ENCODE peak calls at places on chromosomes 11 and 22, in ten cellular contexts. One of them, this sample, is unnamed.

GRCh38 chr22:22037740-22038139 is 55.2 kb upstream of the TOP3B start:
- DNase-seq in cardiac muscle cell: peak; percentile 50
- DNase-seq in testis: no peak
- DNase-seq in GM23338: no peak
- DNase-seq in left ventricle myocardium inferior: no peak
- DNase-seq in transverse colon: no peak
- DNase-seq in CD4-positive, alpha-beta T cell: no peak
- DNase-seq in stomach: no peak
- DNase-seq in choroid plexus epithelial cell: peak; percentile 82
- DNase-seq in HFF-Myc: no peak
- DNase-seq in this sample: peak; percentile 26

GRCh38 chr22:19292262-19293230 is 1.0 kb upstream of the CLTCL1 start:
- DNase-seq in cardiac muscle cell: peak; percentile 53
- DNase-seq in testis: peak; percentile 46
- DNase-seq in GM23338: no peak
- DNase-seq in left ventricle myocardium inferior: peak; percentile 15
- DNase-seq in transverse colon: peak; percentile 18
- DNase-seq in CD4-positive, alpha-beta T cell: no peak
- DNase-seq in stomach: no peak
- DNase-seq in choroid plexus epithelial cell: no peak
- DNase-seq in HFF-Myc: no peak
- DNase-seq in this sample: peak; percentile 60

GRCh38 chr22:22248878-22249277 is 4.3 kb downstream of the VPREB1 start:
- DNase-seq in cardiac muscle cell: no peak
- DNase-seq in testis: no peak
- DNase-seq in GM23338: no peak
- DNase-seq in left ventricle myocardium inferior: no peak
- DNase-seq in transverse colon: no peak
- DNase-seq in CD4-positive, alpha-beta T cell: no peak
- DNase-seq in stomach: no peak
- DNase-seq in choroid plexus epithelial cell: no peak
- DNase-seq in HFF-Myc: no peak
- DNase-seq in this sample: no peak

GRCh38 chr11:1297576-1298473 is 11.6 kb downstream of the TOLLIP start:
- DNase-seq in cardiac muscle cell: no peak
- DNase-seq in testis: peak; percentile 16
- DNase-seq in GM23338: no peak
- DNase-seq in left ventricle myocardium inferior: no peak
- DNase-seq in transverse colon: peak; percentile 35
- DNase-seq in CD4-positive, alpha-beta T cell: no peak
- DNase-seq in stomach: peak; percentile 72
- DNase-seq in choroid plexus epithelial cell: no peak
- DNase-seq in HFF-Myc: no peak
- DNase-seq in this sample: no peak

GRCh38 chr22:22720201-22720723 is 75.8 kb downstream of the GGTLC2 start:
- DNase-seq in cardiac muscle cell: peak; percentile 75
- DNase-seq in testis: peak; percentile 51
- DNase-seq in GM23338: peak; percentile 77
- DNase-seq in left ventricle myocardium inferior: no peak
- DNase-seq in transverse colon: peak; percentile 35
- DNase-seq in CD4-positive, alpha-beta T cell: no peak
- DNase-seq in stomach: no peak
- DNase-seq in choroid plexus epithelial cell: peak; percentile 79
- DNase-seq in HFF-Myc: peak; percentile 21
- DNase-seq in this sample: peak; percentile 48

GRCh38 chr11:5228124-5228523 is 1.3 kb upstream of the HBB start:
- DNase-seq in cardiac muscle cell: no peak
- DNase-seq in testis: no peak
- DNase-seq in GM23338: no peak
- DNase-seq in left ventricle myocardium inferior: no peak
- DNase-seq in transverse colon: no peak
- DNase-seq in CD4-positive, alpha-beta T cell: no peak
- DNase-seq in stomach: no peak
- DNase-seq in choroid plexus epithelial cell: no peak
- DNase-seq in HFF-Myc: no peak
- DNase-seq in this sample: no peak

GRCh38 chr11:16011396-16011795 is 344.9 kb downstream of the SOX6 start:
- DNase-seq in cardiac muscle cell: no peak
- DNase-seq in testis: no peak
- DNase-seq in GM23338: no peak
- DNase-seq in left ventricle myocardium inferior: no peak
- DNase-seq in transverse colon: no peak
- DNase-seq in CD4-positive, alpha-beta T cell: no peak
- DNase-seq in stomach: no peak
- DNase-seq in choroid plexus epithelial cell: no peak
- DNase-seq in HFF-Myc: no peak
- DNase-seq in this sample: no peak

GRCh38 chr11:125236072-125236825 is 71.7 kb downstream of the PKNOX2 start:
- DNase-seq in cardiac muscle cell: no peak
- DNase-seq in testis: no peak
- DNase-seq in GM23338: peak; percentile 63
- DNase-seq in left ventricle myocardium inferior: no peak
- DNase-seq in transverse colon: no peak
- DNase-seq in CD4-positive, alpha-beta T cell: no peak
- DNase-seq in stomach: no peak
- DNase-seq in choroid plexus epithelial cell: no peak
- DNase-seq in HFF-Myc: no peak
- DNase-seq in this sample: no peak

GRCh38 chr11:19240420-19241259 is at the start of gene E2F8:
- DNase-seq in cardiac muscle cell: peak; percentile 95
- DNase-seq in testis: peak; percentile 95
- DNase-seq in GM23338: peak; percentile 97
- DNase-seq in left ventricle myocardium inferior: peak; percentile 91
- DNase-seq in transverse colon: peak; percentile 96
- DNase-seq in CD4-positive, alpha-beta T cell: peak; percentile 58
- DNase-seq in stomach: peak; percentile 91
- DNase-seq in choroid plexus epithelial cell: peak; percentile 94
- DNase-seq in HFF-Myc: peak; percentile 78
- DNase-seq in this sample: peak; percentile 94
- TF ChIP-seq CTCF in cardiac muscle cell: no peak
- TF ChIP-seq CTCF in testis: no peak
- TF ChIP-seq CTCF in GM23338: no peak
- TF ChIP-seq CTCF in left ventricle myocardium inferior: no peak
- TF ChIP-seq CTCF in transverse colon: no peak
- TF ChIP-seq CTCF in CD4-positive, alpha-beta T cell: no peak
- TF ChIP-seq CTCF in stomach: no peak
- TF ChIP-seq CTCF in choroid plexus epithelial cell: no peak
- TF ChIP-seq CTCF in HFF-Myc: no peak
- TF ChIP-seq CTCF in this sample: no peak

GRCh38 chr11:100689141-100689540 is 2.1 kb downstream of the ARHGAP42 start:
- DNase-seq in cardiac muscle cell: peak; percentile 21
- DNase-seq in testis: no peak
- DNase-seq in GM23338: no peak
- DNase-seq in left ventricle myocardium inferior: no peak
- DNase-seq in transverse colon: no peak
- DNase-seq in CD4-positive, alpha-beta T cell: no peak
- DNase-seq in stomach: no peak
- DNase-seq in choroid plexus epithelial cell: peak; percentile 41
- DNase-seq in HFF-Myc: no peak
- DNase-seq in this sample: no peak

GRCh38 chr11:100684101-100685065 is 2.7 kb upstream of the ARHGAP42 start:
- DNase-seq in cardiac muscle cell: no peak
- DNase-seq in testis: no peak
- DNase-seq in GM23338: no peak
- DNase-seq in left ventricle myocardium inferior: no peak
- DNase-seq in transverse colon: no peak
- DNase-seq in CD4-positive, alpha-beta T cell: no peak
- DNase-seq in stomach: no peak
- DNase-seq in choroid plexus epithelial cell: no peak
- DNase-seq in HFF-Myc: no peak
- DNase-seq in this sample: no peak

GRCh38 chr11:100687032-100687629 is at the start of gene ARHGAP42:
- DNase-seq in cardiac muscle cell: peak; percentile 79
- DNase-seq in testis: peak; percentile 78
- DNase-seq in GM23338: peak; percentile 92
- DNase-seq in left ventricle myocardium inferior: peak; percentile 72
- DNase-seq in transverse colon: peak; percentile 77
- DNase-seq in CD4-positive, alpha-beta T cell: no peak
- DNase-seq in stomach: peak; percentile 70
- DNase-seq in choroid plexus epithelial cell: peak; percentile 63
- DNase-seq in HFF-Myc: no peak
- DNase-seq in this sample: peak; percentile 81

GRCh38 chr11:100686476-100686875 is 612 bp upstream of the ARHGAP42 start:
- DNase-seq in cardiac muscle cell: no peak
- DNase-seq in testis: no peak
- DNase-seq in GM23338: peak; percentile 73
- DNase-seq in left ventricle myocardium inferior: no peak
- DNase-seq in transverse colon: no peak
- DNase-seq in CD4-positive, alpha-beta T cell: no peak
- DNase-seq in stomach: no peak
- DNase-seq in choroid plexus epithelial cell: no peak
- DNase-seq in HFF-Myc: no peak
- DNase-seq in this sample: no peak

DNA sequence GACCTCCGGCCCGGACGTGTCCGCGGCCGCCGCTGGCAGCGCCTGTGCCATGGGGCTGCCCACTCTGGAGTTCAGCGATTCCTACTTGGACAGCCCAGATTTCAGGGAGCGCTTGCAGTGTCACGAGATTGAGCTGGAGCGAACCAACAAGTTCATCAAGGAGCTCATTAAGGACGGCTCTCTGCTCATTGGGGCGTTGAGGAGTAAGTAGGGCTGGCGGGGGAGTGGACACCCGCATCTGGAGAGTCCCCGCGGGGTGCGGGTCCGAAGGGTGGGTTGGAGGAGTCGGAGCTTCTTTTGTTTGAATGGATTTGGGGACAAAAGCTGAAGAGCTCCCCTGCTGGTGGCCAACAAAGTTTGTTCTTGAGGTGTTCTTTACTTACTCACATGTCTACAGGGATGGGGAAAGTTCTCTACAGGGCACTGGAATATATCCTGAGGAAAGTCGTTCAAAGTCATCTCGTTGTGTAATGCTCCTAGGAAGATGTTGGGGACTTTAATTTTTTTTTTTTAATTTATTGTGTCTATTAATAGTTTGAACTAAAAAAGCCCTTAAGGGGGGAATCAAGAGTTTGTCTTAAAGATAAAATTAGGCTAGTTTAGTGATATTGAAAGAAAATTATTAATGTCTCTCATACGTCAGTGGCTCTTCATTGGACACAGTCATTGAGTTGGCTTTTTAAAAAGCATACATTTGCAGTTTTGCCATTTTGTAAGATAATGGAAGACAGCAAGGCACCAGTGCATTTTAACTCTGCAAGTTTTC is 725 bp downstream of the ARHGAP42 start:
- DNase-seq in cardiac muscle cell: peak; percentile 86
- DNase-seq in testis: peak; percentile 75
- DNase-seq in GM23338: peak; percentile 93
- DNase-seq in left ventricle myocardium inferior: peak; percentile 31
- DNase-seq in transverse colon: peak; percentile 65
- DNase-seq in CD4-positive, alpha-beta T cell: no peak
- DNase-seq in stomach: peak; percentile 48
- DNase-seq in choroid plexus epithelial cell: peak; percentile 87
- DNase-seq in HFF-Myc: peak; percentile 52
- DNase-seq in this sample: peak; percentile 88
- TF ChIP-seq CTCF in cardiac muscle cell: peak; percentile 71
- TF ChIP-seq CTCF in testis: peak; percentile 70
- TF ChIP-seq CTCF in GM23338: peak; percentile 68
- TF ChIP-seq CTCF in left ventricle myocardium inferior: peak; percentile 75
- TF ChIP-seq CTCF in transverse colon: peak; percentile 63
- TF ChIP-seq CTCF in CD4-positive, alpha-beta T cell: no peak
- TF ChIP-seq CTCF in stomach: no peak
- TF ChIP-seq CTCF in choroid plexus epithelial cell: peak; percentile 78
- TF ChIP-seq CTCF in HFF-Myc: peak; percentile 73
- TF ChIP-seq CTCF in this sample: peak; percentile 76

DNA sequence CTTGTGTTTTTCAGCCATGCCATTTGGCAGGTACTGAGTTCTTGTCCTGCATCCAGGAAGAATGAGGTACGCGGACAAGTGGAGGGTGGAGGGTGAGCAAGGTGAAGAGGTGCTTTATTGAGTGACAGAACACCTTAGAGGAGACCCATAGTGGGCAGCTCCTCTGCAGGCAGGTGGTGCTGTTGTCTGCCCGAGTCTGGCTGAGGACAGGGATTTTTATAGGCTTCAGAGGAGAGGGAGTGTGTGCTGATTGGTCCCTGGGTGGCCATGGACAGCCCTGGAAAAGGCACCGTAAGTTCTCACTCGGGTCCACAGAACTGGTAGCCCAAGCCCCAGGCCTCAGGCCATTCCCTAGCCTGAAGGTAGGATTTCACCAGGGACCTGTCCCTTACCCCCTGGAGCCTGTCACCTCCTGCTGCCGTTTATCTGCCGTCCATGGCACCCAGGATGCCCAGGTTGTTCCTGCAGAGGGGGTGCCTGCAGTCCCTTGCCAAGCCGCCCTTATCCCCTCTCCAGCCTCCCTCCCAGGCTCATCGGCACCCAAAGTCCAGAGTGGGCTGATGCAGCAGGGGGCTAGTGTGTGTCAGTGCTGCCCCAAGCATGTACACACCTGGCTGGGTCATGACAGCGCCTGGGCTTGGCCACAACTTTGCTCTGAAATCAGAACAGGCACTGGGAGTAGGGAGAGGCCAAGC is 213.6 kb downstream of the LRRC4C start:
- DNase-seq in cardiac muscle cell: no peak
- DNase-seq in testis: no peak
- DNase-seq in GM23338: peak; percentile 22
- DNase-seq in left ventricle myocardium inferior: no peak
- DNase-seq in transverse colon: no peak
- DNase-seq in CD4-positive, alpha-beta T cell: no peak
- DNase-seq in stomach: no peak
- DNase-seq in choroid plexus epithelial cell: no peak
- DNase-seq in HFF-Myc: no peak
- DNase-seq in this sample: no peak
- TF ChIP-seq CTCF in cardiac muscle cell: no peak
- TF ChIP-seq CTCF in testis: no peak
- TF ChIP-seq CTCF in GM23338: peak; percentile 22
- TF ChIP-seq CTCF in left ventricle myocardium inferior: peak; percentile 52
- TF ChIP-seq CTCF in transverse colon: no peak
- TF ChIP-seq CTCF in CD4-positive, alpha-beta T cell: no peak
- TF ChIP-seq CTCF in stomach: no peak
- TF ChIP-seq CTCF in choroid plexus epithelial cell: no peak
- TF ChIP-seq CTCF in HFF-Myc: no peak
- TF ChIP-seq CTCF in this sample: no peak

GRCh38 chr11:129894281-129895125 is 875 bp downstream of the NFRKB start:
- DNase-seq in cardiac muscle cell: peak; percentile 2
- DNase-seq in testis: no peak
- DNase-seq in GM23338: no peak
- DNase-seq in left ventricle myocardium inferior: no peak
- DNase-seq in transverse colon: no peak
- DNase-seq in CD4-positive, alpha-beta T cell: no peak
- DNase-seq in stomach: no peak
- DNase-seq in choroid plexus epithelial cell: peak; percentile 13
- DNase-seq in HFF-Myc: no peak
- DNase-seq in this sample: peak; percentile 5

GRCh38 chr11:129896062-129896461 is 684 bp upstream of the NFRKB start:
- DNase-seq in cardiac muscle cell: no peak
- DNase-seq in testis: peak; percentile 34
- DNase-seq in GM23338: peak; percentile 27
- DNase-seq in left ventricle myocardium inferior: no peak
- DNase-seq in transverse colon: no peak
- DNase-seq in CD4-positive, alpha-beta T cell: no peak
- DNase-seq in stomach: no peak
- DNase-seq in choroid plexus epithelial cell: peak; percentile 2
- DNase-seq in HFF-Myc: no peak
- DNase-seq in this sample: peak; percentile 2

DNA sequence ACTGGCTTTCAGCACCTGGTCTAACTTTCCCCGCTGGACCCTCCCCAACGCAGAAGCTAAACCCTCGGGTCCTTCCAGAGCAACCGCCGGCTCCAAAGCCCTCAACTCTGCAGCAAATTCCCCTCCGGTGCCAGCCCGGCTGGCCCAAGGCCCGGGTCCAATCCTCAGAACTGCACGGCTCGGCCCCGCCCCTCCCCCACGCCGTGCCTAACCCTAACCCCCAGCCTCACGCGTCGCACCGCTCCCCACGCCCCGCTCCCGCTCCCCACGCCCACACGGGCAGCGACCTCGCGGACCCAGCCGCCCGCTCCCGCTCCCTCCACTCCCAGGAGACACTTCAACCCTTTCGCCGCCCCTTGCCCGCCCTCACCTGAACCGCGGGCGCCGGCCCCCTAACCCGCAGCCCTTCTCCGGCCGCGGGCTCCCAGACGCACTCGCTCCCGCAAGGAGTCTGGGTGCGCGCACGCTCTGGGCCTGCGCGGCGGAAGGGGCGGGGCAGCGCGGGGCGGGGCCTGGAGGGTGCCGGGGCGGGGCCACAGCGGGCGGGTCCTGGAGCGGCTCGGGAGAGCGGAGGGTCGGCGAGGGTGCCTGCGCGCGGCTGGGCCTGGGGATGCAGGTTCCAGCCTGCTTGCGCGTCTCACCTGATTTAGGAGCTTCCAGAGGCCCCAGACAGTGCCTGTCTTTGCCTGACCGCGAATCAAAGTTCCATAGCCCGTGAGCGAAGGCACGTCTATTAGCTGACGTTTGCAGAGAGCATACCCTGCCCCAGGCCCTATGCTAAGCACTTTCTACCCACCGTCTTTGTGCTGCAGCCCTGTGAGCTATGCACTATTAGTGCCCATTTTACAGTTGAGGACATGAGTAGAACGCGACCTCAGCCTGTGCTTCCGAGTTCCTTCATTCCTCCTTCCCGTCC is at the start of gene NFRKB:
- DNase-seq in cardiac muscle cell: peak; percentile 75
- DNase-seq in testis: peak; percentile 91
- DNase-seq in GM23338: peak; percentile 94
- DNase-seq in left ventricle myocardium inferior: peak; percentile 89
- DNase-seq in transverse colon: peak; percentile 93
- DNase-seq in CD4-positive, alpha-beta T cell: peak; percentile 82
- DNase-seq in stomach: peak; percentile 93
- DNase-seq in choroid plexus epithelial cell: peak; percentile 72
- DNase-seq in HFF-Myc: peak; percentile 4
- DNase-seq in this sample: peak; percentile 60
- TF ChIP-seq CTCF in cardiac muscle cell: no peak
- TF ChIP-seq CTCF in testis: no peak
- TF ChIP-seq CTCF in GM23338: no peak
- TF ChIP-seq CTCF in left ventricle myocardium inferior: no peak
- TF ChIP-seq CTCF in transverse colon: no peak
- TF ChIP-seq CTCF in CD4-positive, alpha-beta T cell: no peak
- TF ChIP-seq CTCF in stomach: no peak
- TF ChIP-seq CTCF in choroid plexus epithelial cell: peak; percentile 13
- TF ChIP-seq CTCF in HFF-Myc: no peak
- TF ChIP-seq CTCF in this sample: no peak

This sample was measured in fibroblast of villous mesenchyme.